ENCODE peak calls at places on chromosomes 16 and 17, in seven cellular contexts. J, M, R, Y, G, X and O are unnamed samples.

GRCh38 chr17:74822329-74823175 is 37.1 kb downstream of the GRIN2C start:
- DNase-seq in R (no peak), X (no peak), Y (no peak), M (no peak), G (no peak), J (peak), O (no peak)

GRCh38 chr16:88722784-88723506 is 16.6 kb downstream of the CTU2 start:
- DNase-seq in M (no peak), G (no peak), R (no peak), X (no peak), Y (no peak), J (no peak), O (no peak)

GRCh38 chr17:77444653-77445029 is 303.9 kb downstream of the SEC14L1 start:
- DNase-seq in R (no peak), Y (peak), X (no peak), G (peak), M (peak), J (no peak), O (peak)

GRCh38 chr16:49833796-49834195 is 22.1 kb downstream of the ZNF423 start:
- DNase-seq in Y (no peak), M (no peak), X (no peak), G (no peak), J (no peak), R (no peak), O (no peak)

GRCh38 chr16:72137380-72138063 is 34.4 kb downstream of the PMFBP1 start:
- DNase-seq in X (no peak), M (no peak), R (no peak), Y (no peak), G (no peak), J (no peak), O (no peak)

GRCh38 chr17:58306131-58306951 is 22.3 kb downstream of the TSPOAP1 start:
- DNase-seq in M (no peak), J (no peak), X (no peak), R (no peak), G (no peak), Y (no peak), O (no peak)

GRCh38 chr16:5634781-5635180 is 537.2 kb upstream of the EEF2KMT start:
- DNase-seq in G (no peak), R (no peak), X (no peak), J (no peak), M (no peak), Y (no peak), O (no peak)

GRCh38 chr17:927611-928461 is 51.7 kb downstream of the NXN start:
- DNase-seq in X (no peak), Y (peak), J (no peak), R (no peak), M (peak), G (peak), O (no peak)

GRCh38 chr17:66423436-66423922 is 121.1 kb downstream of the PRKCA start:
- DNase-seq in Y (no peak), G (peak), J (no peak), R (no peak), M (no peak), X (no peak), O (no peak)

GRCh38 chr16:2072926-2073325 is 25.1 kb downstream of the TSC2 start:
- DNase-seq in R (no peak), G (no peak), M (no peak), Y (no peak), X (no peak), J (no peak), O (no peak)

GRCh38 chr16:10729649-10730048 is 14.0 kb upstream of the NUBP1 start:
- DNase-seq in M (no peak), X (no peak), J (no peak), R (no peak), Y (peak), G (peak), O (no peak)

GRCh38 chr17:45451131-45451530 is 18.5 kb upstream of the ARHGAP27 start:
- DNase-seq in Y (no peak), J (no peak), R (no peak), G (no peak), X (no peak), M (no peak), O (no peak)

GRCh38 chr16:55044366-55044975 is 113.8 kb downstream of the IRX5 start:
- DNase-seq in J (no peak), Y (no peak), M (no peak), R (no peak), X (no peak), G (no peak), O (no peak)

GRCh38 chr16:70432304-70432799 is 6.5 kb downstream of the ST3GAL2 start:
- DNase-seq in G (no peak), R (no peak), X (no peak), Y (no peak), J (no peak), M (no peak), O (no peak)

GRCh38 chr17:39618252-39618913 is 8.4 kb upstream of the PPP1R1B start:
- DNase-seq in M (no peak), R (no peak), J (no peak), G (no peak), X (no peak), Y (no peak), O (no peak)

GRCh38 chr17:70905796-70906195 is 736.5 kb downstream of the KCNJ2 start:
- DNase-seq in X (no peak), R (peak), Y (peak), G (peak), J (peak), M (no peak), O (no peak)

GRCh38 chr17:17587614-17588336 is 3.7 kb downstream of the PEMT start:
- DNase-seq in X (no peak), Y (no peak), J (no peak), R (no peak), G (no peak), M (no peak), O (no peak)

GRCh38 chr17:81941484-81942166 is 4.5 kb upstream of the PYCR1 start:
- DNase-seq in G (no peak), X (no peak), M (peak), R (no peak), J (no peak), Y (no peak), O (no peak)

DNA sequence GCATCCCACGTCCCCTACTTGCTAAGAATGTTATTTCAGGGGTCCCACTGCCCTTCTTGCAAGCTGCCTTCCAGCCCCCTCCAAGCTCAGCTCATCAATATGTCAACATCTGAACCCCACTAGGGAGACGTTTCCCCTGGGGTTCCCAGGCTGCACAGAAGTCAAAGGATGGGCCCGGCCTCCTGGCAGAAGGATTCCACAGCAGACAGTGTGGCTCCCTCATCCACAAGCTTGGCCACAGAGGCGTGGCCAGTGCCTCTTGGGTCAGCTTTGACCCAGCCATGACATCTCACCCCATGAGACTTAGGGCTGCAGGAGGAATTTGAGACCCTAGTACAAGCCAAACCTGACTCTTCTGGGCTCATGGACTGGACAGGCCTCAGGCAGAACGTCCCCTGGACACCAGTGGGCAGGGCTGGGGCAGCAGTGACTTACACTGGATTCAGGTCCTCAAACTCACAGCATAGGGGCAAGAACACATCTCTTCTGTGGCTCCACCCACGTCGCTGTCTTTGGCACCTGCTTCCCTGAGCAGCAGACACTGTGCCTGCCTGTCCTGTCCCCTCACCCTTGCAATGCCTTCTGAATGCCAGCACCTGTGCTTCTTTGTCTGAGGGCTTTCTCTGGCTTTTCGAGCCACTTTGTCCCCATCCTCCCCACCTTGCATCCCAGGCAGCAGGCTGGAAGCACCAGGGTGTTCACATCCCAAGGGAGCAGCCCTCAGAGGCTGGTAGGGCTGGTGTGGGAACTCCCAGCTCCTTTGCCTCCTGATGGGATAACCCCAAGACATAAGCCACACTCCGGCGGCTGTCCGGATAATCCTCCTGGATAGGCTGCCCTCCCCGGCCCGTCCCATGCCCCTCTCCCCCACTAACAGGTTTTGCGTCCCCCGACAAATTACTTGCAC is 56.0 kb upstream of the ENPP7 start:
- DNase-seq in J (no peak), M (no peak), R (no peak), Y (no peak), X (no peak), G (no peak), O (no peak)
- TF ChIP-seq CTCF in J (no peak), M (no peak), R (no peak), Y (no peak), X (no peak), G (no peak), O (no peak)

DNA sequence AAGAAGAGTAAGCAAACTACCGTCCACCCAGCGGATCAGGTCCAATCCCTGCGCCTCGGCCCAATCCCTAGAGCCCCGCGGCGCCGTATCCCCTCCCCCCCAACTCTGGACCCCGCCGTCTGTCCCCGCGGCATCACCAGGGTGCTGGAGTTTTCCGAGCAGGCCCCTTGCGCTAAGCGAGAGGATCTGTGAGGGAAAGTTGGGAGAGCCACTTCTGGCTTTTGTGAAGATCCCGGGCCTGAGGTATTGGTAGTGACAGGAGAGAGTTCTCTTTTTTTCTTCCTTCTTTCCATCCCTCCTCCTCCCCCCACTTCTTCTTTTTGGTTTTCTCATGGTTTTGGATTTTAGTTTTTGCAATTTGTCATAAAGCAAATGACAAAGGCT is 3.5 kb upstream of the DLX4 start:
- DNase-seq in M (no peak), X (no peak), Y (no peak), G (no peak), J (no peak), R (no peak), O (no peak)
- H3K4me3 ChIP-seq in M (no peak), X (no peak), Y (no peak), G (no peak), J (no peak), R (no peak), O (no peak)

GRCh38 chr16:85444879-85445778 is 168.0 kb upstream of the GSE1 start:
- DNase-seq in G (no peak), J (no peak), M (no peak), R (no peak), X (no peak), Y (no peak), O (no peak)

GRCh38 chr16:85443531-85443930 is 169.6 kb upstream of the GSE1 start:
- DNase-seq in R (no peak), Y (no peak), X (no peak), M (no peak), J (no peak), G (no peak), O (no peak)

GRCh38 chr16:85447657-85448313 is 165.3 kb upstream of the GSE1 start:
- DNase-seq in X (no peak), R (no peak), M (no peak), Y (no peak), G (no peak), J (no peak), O (no peak)

GRCh38 chr16:85446846-85447656 is 166.1 kb upstream of the GSE1 start:
- DNase-seq in G (no peak), R (no peak), J (no peak), X (no peak), Y (no peak), M (no peak), O (peak)

DNA sequence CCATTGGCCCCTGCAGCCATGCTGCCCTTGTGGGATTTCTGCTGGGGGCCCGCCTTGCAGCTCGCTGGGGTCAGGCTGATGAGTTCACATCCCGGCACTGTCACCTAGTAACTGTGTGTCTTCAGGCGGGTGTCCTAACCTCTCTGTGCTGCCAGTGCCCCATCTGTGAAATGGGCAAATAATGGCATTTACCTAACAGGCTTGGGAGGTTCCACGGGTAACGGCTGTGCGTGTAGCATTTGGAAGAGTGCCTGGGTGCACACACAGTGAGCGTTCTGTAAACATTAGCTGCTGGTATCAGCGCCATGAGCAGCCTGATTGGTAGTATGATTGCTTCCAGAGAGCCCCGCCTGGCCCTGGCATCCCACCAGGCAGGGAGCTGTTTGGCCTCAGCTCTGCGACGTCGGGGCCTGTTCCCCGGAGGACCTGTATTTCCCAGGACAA is 167.3 kb upstream of the GSE1 start:
- DNase-seq in X (no peak), M (no peak), R (no peak), Y (peak), G (no peak), J (no peak), O (no peak)
- TF ChIP-seq CTCF in X (no peak), M (no peak), R (no peak), Y (no peak), G (no peak), J (no peak), O (no peak)

DNA sequence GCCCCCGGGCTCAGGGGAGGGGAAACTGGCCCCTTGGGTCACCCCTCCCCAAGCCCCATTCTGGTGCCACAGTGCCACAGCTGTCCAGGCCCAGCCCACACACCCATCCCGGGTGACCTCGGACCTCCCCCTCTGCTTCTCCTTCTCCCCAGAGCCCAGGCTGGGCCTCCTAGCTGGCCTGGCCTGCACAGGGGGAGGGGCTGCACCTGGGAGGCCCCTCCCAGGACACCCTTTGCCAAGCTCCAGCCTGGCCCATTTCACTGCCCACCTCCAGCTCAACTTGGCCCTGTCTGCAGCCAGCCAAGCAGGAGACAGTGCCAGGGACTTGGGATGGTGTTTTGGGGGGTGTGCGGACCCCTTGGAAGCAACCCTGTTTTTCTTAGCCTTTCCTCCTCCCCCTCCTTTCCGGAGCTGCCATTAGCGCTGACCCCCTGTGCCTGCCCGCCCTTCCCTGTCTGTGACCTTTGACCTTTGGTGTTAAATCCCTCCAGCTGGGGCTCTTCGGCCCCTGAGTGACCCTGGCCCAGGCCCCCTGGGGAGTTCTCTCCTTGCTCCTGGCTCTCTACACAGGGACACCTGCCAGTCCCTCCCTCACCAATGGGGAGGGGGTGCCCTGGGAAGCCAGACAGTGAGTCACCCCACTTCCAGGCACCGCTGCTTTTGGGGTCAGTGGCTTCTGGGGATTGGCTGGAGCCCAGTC is 1.8 kb downstream of the GLIS2 start:
- DNase-seq in Y (peak), X (no peak), R (peak), J (no peak), M (peak), G (no peak), O (no peak)
- H3K4me3 ChIP-seq in Y (peak), X (peak), R (peak), J (peak), M (peak), G (peak), O (no peak)

GRCh38 chr16:17273142-17273561 is 197.6 kb downstream of the XYLT1 start:
- DNase-seq in G (peak), M (no peak), R (no peak), X (no peak), Y (peak), J (peak), O (no peak)
- TF ChIP-seq CTCF in G (no peak), M (no peak), R (no peak), X (no peak), Y (no peak), J (no peak), O (no peak)

DNA sequence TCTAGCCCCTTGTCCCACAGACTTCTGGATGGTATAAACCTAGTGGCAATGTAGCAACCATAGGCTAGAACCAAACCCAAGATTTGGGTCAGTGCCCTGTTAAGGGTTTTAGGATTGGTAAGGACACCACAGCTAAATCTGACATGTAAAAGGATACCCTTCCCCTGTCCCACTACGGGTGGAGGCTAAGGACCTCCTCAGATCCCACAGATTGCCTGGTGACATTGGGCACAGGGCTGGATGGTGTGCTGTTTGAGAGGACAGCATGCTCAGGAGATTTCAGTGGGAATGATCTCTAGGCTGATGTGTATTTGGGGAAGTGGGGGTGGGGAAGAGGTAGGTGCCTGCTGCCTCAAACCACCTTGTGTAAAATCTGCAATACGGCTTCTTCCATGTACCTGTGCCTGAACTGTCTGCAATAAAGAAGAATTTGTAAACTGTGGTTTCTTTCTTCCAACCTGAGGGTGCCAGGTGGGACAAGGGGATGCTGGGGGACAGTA is 671 bp upstream of the EDC4 start:
- DNase-seq in X (no peak), Y (no peak), M (no peak), R (no peak), J (no peak), G (no peak), O (no peak)
- H3K4me3 ChIP-seq in X (peak), Y (no peak), M (peak), R (peak), J (peak), G (no peak), O (peak)